ENCODE peak calls at places on chromosomes 7 and 10, in nine cellular contexts. B, U, W, Y, S, T, I, O and D are unnamed samples.

GRCh38 chr7:123057926-123058325 is 62.4 kb upstream of the TAS2R16 start:
- DNase-seq in U (no peak), O (no peak), I (no peak), Y (no peak), T (no peak), B (no peak), S (no peak), W (no peak), D (no peak)

GRCh38 chr10:450463-450862 is 239.0 kb downstream of the DIP2C start:
- DNase-seq in U (no peak), O (no peak), T (no peak), S (no peak), I (no peak), Y (no peak), W (no peak), B (peak; percentile 41), D (no peak)

GRCh38 chr7:22351878-22352277 is 5.1 kb downstream of the RAPGEF5 start:
- DNase-seq in W (no peak), S (no peak), O (no peak), Y (no peak), T (no peak), B (no peak), U (no peak), I (no peak), D (no peak)

GRCh38 chr7:117716707-117717294 is 156.4 kb downstream of the CTTNBP2 start:
- DNase-seq in O (no peak), U (no peak), B (no peak), Y (no peak), T (no peak), S (peak; percentile 71), W (no peak), I (no peak), D (no peak)

GRCh38 chr10:45180946-45181439 is 134.4 kb downstream of the OR13A1 start:
- DNase-seq in S (no peak), B (no peak), O (peak; percentile 67), I (no peak), U (no peak), W (no peak), T (no peak), Y (no peak), D (no peak)

GRCh38 chr7:1529383-1530116 is 952 bp upstream of the MAFK start:
- DNase-seq in W (no peak), O (peak; percentile 68), U (no peak), S (no peak), I (peak; percentile 28), T (no peak), Y (peak; percentile 21), B (peak; percentile 8), D (no peak)

GRCh38 chr10:128087884-128088695 is 38.1 kb downstream of the MKI67 start:
- DNase-seq in O (no peak), Y (no peak), W (no peak), T (no peak), B (no peak), S (no peak), I (no peak), U (no peak), D (no peak)

GRCh38 chr10:121426307-121426706 is 171.9 kb downstream of the FGFR2 start:
- DNase-seq in O (no peak), Y (no peak), I (no peak), U (no peak), W (no peak), S (no peak), B (peak; percentile 28), T (no peak), D (peak; percentile 28)

GRCh38 chr7:137774793-137775201 is 72.0 kb downstream of the DGKI start:
- DNase-seq in O (no peak), T (no peak), B (no peak), W (no peak), U (no peak), Y (no peak), S (no peak), I (no peak), D (no peak)

GRCh38 chr10:124004372-124004928 is 88.9 kb downstream of the CHST15 start:
- DNase-seq in W (no peak), S (no peak), I (no peak), T (no peak), U (no peak), B (no peak), Y (no peak), O (no peak), D (no peak)

GRCh38 chr7:157581740-157582139 is 244.9 kb downstream of the DNAJB6 start:
- DNase-seq in O (no peak), I (no peak), Y (no peak), T (no peak), S (no peak), B (no peak), W (no peak), U (no peak), D (no peak)

GRCh38 chr10:94211187-94211529 is 151.6 kb downstream of the NOC3L start:
- DNase-seq in U (no peak), Y (no peak), T (no peak), W (no peak), B (no peak), O (no peak), I (no peak), S (no peak), D (no peak)

DNA sequence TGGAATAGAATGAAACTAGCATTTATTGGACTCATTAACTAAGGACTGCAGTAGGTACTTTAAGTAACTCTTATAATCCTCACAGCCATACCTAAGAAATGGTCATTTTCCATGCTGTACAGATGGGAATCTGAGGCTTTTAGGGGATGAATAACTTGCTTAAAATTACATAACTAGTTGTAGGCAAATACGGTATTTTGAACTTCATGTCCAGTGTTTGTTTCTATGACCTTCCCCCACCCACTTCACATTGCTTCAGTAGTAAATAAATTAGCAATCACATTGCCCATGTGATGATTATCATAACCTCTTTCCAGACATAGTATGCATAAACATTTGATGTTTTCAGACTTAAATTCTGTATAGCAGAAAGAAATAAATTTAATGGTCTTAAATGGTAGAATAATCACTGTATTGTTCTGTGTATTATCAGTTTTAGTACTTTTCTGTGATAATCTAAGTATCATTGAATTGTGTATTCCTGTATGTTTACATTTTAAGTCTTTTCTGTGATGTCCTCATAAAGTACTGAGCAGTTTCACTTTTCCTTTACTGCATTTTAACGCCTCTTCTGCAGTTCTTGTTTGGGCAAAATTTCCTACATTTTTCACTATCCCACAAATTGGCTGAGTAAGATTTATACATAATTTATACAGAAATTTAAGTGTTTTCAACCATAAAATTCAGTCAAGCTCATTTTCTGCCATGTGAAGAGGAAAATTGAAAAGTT is 48.3 kb downstream of the ANKIB1 start:
- DNase-seq in T (no peak), S (no peak), Y (no peak), U (no peak), B (no peak), I (no peak), W (no peak), O (no peak), D (no peak)
- H3K4me3 ChIP-seq in T (no peak overlapping the region), S (no peak overlapping the region), Y (peak overlapping the region; percentile 39), U (no peak overlapping the region), B (no peak overlapping the region), I (peak overlapping the region; percentile 20), W (peak overlapping the region; percentile 43), O (peak overlapping the region; percentile 25), D (no peak overlapping the region)

GRCh38 chr7:84336303-84336702 is 141.7 kb upstream of the SEMA3A start:
- DNase-seq in Y (no peak), U (no peak), O (no peak), I (no peak), S (no peak), W (no peak), T (peak; percentile 36), B (no peak), D (no peak)
- H3K4me1 ChIP-seq in Y (no peaks in the 10 kb centered on the region), U (no peaks in the 10 kb centered on the region), O (peaks cover 4% of the 10 kb centered on the region), I (no peaks in the 10 kb centered on the region), S (no peaks in the 10 kb centered on the region), W (peaks cover 2% of the 10 kb centered on the region), T (peaks cover 14% of the 10 kb centered on the region), B (no peaks in the 10 kb centered on the region), D (no peaks in the 10 kb centered on the region)

GRCh38 chr7:98944386-98944785 is 66.1 kb downstream of the TRRAP start:
- DNase-seq in W (no peak), Y (no peak), O (no peak), B (no peak), S (no peak), I (no peak), T (no peak), U (no peak), D (no peak)

GRCh38 chr7:98945852-98946251 is 67.5 kb downstream of the TRRAP start:
- DNase-seq in Y (no peak), I (no peak), T (no peak), B (no peak), O (no peak), W (no peak), U (no peak), S (no peak), D (no peak)

GRCh38 chr7:98946389-98946788 is 68.1 kb downstream of the TRRAP start:
- DNase-seq in O (no peak), B (no peak), I (no peak), W (no peak), Y (no peak), T (no peak), S (no peak), U (no peak), D (no peak)

GRCh38 chr7:98943336-98943735 is 65.0 kb downstream of the TRRAP start:
- DNase-seq in U (no peak), W (no peak), S (no peak), B (no peak), O (no peak), Y (no peak), I (no peak), T (no peak), D (no peak)
- H3K36me3 ChIP-seq in U (peaks cover 9% of the 10 kb centered on the region), W (no peaks in the 10 kb centered on the region), S (peaks cover 29% of the 10 kb centered on the region), B (peaks cover 56% of the 10 kb centered on the region), O (peaks cover under 1% of the 10 kb centered on the region), Y (peaks cover 85% of the 10 kb centered on the region), I (peaks cover 12% of the 10 kb centered on the region), T (peaks cover 61% of the 10 kb centered on the region), D (peaks cover 61% of the 10 kb centered on the region)

GRCh38 chr10:76779821-76780281 is 857.8 kb downstream of the KCNMA1 start:
- DNase-seq in O (no peak), S (no peak), Y (no peak), I (no peak), T (peak; percentile 17), W (no peak), B (no peak), U (no peak), D (no peak)

GRCh38 chr10:76774987-76775603 is 862.5 kb downstream of the KCNMA1 start:
- DNase-seq in B (no peak), O (no peak), I (no peak), S (no peak), Y (peak; percentile 64), W (peak; percentile 70), U (no peak), T (peak; percentile 80), D (no peak)

GRCh38 chr10:76784076-76784475 is 853.5 kb downstream of the KCNMA1 start:
- DNase-seq in U (no peak), S (no peak), Y (no peak), T (no peak), B (no peak), I (no peak), O (no peak), W (no peak), D (no peak)

DNA sequence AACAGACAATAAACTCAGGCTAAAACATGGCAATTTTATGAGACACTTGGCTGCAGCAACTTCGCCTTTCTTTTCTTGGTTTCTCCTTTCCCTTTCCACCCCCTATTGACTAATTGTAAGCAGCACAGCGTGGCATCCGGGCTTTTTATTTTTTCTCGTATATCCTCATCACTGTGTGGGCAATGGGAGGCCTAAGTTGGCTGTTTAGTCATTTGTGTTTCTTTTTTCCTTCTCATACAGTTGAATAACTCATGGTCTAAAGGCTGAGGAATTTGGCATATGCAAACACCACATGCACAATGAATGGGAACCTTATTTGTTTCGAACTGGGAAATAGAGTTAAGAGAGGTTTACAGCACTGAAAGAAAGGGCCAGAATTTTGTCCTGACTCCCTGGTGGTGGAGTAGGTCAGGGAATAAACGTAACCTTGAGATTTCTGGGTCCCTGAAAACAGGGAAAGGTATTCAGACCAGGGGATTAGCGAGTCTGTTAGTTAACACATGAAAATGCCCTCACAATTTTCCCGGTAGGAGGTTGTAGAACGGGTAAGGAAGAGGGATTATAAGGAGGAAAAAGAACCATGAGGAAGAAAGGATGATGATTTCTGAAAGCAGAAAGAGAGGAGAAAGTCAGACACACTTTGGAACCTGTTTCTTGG is 858.3 kb downstream of the KCNMA1 start:
- DNase-seq in Y (no peak), W (no peak), S (no peak), O (no peak), T (peak; percentile 15), U (no peak), I (no peak), B (no peak), D (no peak)
- H3K4me3 ChIP-seq in Y (no peak overlapping the region), W (no peak overlapping the region), S (no peak overlapping the region), O (no peak overlapping the region), T (no peak overlapping the region), U (no peak overlapping the region), I (no peak overlapping the region), B (no peak overlapping the region), D (no peak overlapping the region)